ENCODE peak calls at places on chromosomes 7 and 10, in ten cellular contexts. One of them, this sample, is unnamed.

GRCh38 chr10:11014671-11015141 is 3.0 kb upstream of the CELF2 start:
- DNase-seq in stomach: no peak
- DNase-seq in prostate gland: no peak
- DNase-seq in NCI-H2081: no peak
- DNase-seq in M059J: no peak
- DNase-seq in HEK293T: no peak
- DNase-seq in activated naive CD8-positive, alpha-beta T cell treated with anti-CD3 and anti-CD28 coated beads for 36 hours: no peak
- DNase-seq in central memory CD4-positive, alpha-beta T cell: no peak
- DNase-seq in non-pigmented ciliary epithelial cell: no peak
- DNase-seq in kidney epithelial cell: no peak
- DNase-seq in this sample: no peak

GRCh38 chr10:76352300-76352699 is 920.9 kb downstream of the LRMDA start:
- DNase-seq in stomach: no peak
- DNase-seq in prostate gland: no peak
- DNase-seq in NCI-H2081: no peak
- DNase-seq in M059J: peak
- DNase-seq in HEK293T: no peak
- DNase-seq in activated naive CD8-positive, alpha-beta T cell treated with anti-CD3 and anti-CD28 coated beads for 36 hours: no peak
- DNase-seq in central memory CD4-positive, alpha-beta T cell: no peak
- DNase-seq in non-pigmented ciliary epithelial cell: peak
- DNase-seq in kidney epithelial cell: peak
- DNase-seq in this sample: no peak

GRCh38 chr7:108142180-108142579 is 12.0 kb upstream of the LAMB4 start:
- DNase-seq in stomach: no peak
- DNase-seq in prostate gland: no peak
- DNase-seq in NCI-H2081: no peak
- DNase-seq in M059J: no peak
- DNase-seq in HEK293T: no peak
- DNase-seq in activated naive CD8-positive, alpha-beta T cell treated with anti-CD3 and anti-CD28 coated beads for 36 hours: no peak
- DNase-seq in central memory CD4-positive, alpha-beta T cell: no peak
- DNase-seq in non-pigmented ciliary epithelial cell: no peak
- DNase-seq in kidney epithelial cell: no peak
- DNase-seq in this sample: no peak

GRCh38 chr7:116354546-116355422 is 144.4 kb downstream of the TES start:
- DNase-seq in stomach: peak
- DNase-seq in prostate gland: peak
- DNase-seq in NCI-H2081: no peak
- DNase-seq in M059J: peak
- DNase-seq in HEK293T: no peak
- DNase-seq in activated naive CD8-positive, alpha-beta T cell treated with anti-CD3 and anti-CD28 coated beads for 36 hours: no peak
- DNase-seq in central memory CD4-positive, alpha-beta T cell: no peak
- DNase-seq in non-pigmented ciliary epithelial cell: peak
- DNase-seq in kidney epithelial cell: peak
- DNase-seq in this sample: peak

GRCh38 chr7:149532654-149533053 is 35.0 kb upstream of the ZNF746 start:
- DNase-seq in stomach: no peak
- DNase-seq in prostate gland: no peak
- DNase-seq in NCI-H2081: no peak
- DNase-seq in M059J: no peak
- DNase-seq in HEK293T: no peak
- DNase-seq in activated naive CD8-positive, alpha-beta T cell treated with anti-CD3 and anti-CD28 coated beads for 36 hours: no peak
- DNase-seq in central memory CD4-positive, alpha-beta T cell: no peak
- DNase-seq in non-pigmented ciliary epithelial cell: no peak
- DNase-seq in kidney epithelial cell: no peak
- DNase-seq in this sample: no peak

GRCh38 chr10:62341419-62341818 is 32.8 kb upstream of the ZNF365 start:
- DNase-seq in stomach: no peak
- DNase-seq in prostate gland: no peak
- DNase-seq in NCI-H2081: no peak
- DNase-seq in M059J: no peak
- DNase-seq in HEK293T: no peak
- DNase-seq in activated naive CD8-positive, alpha-beta T cell treated with anti-CD3 and anti-CD28 coated beads for 36 hours: no peak
- DNase-seq in central memory CD4-positive, alpha-beta T cell: no peak
- DNase-seq in non-pigmented ciliary epithelial cell: no peak
- DNase-seq in kidney epithelial cell: no peak
- DNase-seq in this sample: no peak

GRCh38 chr10:49094707-49095106 is 20.6 kb downstream of the VSTM4 start:
- DNase-seq in stomach: no peak
- DNase-seq in prostate gland: no peak
- DNase-seq in NCI-H2081: no peak
- DNase-seq in M059J: no peak
- DNase-seq in HEK293T: no peak
- DNase-seq in activated naive CD8-positive, alpha-beta T cell treated with anti-CD3 and anti-CD28 coated beads for 36 hours: no peak
- DNase-seq in central memory CD4-positive, alpha-beta T cell: no peak
- DNase-seq in non-pigmented ciliary epithelial cell: no peak
- DNase-seq in kidney epithelial cell: no peak
- DNase-seq in this sample: no peak

GRCh38 chr7:37516610-37517108 is 68.0 kb upstream of the ELMO1 start:
- DNase-seq in stomach: no peak
- DNase-seq in prostate gland: no peak
- DNase-seq in NCI-H2081: no peak
- DNase-seq in M059J: no peak
- DNase-seq in HEK293T: no peak
- DNase-seq in activated naive CD8-positive, alpha-beta T cell treated with anti-CD3 and anti-CD28 coated beads for 36 hours: no peak
- DNase-seq in central memory CD4-positive, alpha-beta T cell: no peak
- DNase-seq in non-pigmented ciliary epithelial cell: no peak
- DNase-seq in kidney epithelial cell: no peak
- DNase-seq in this sample: peak

GRCh38 chr7:96311967-96312366 is 9.9 kb downstream of the SLC25A13 start:
- DNase-seq in stomach: peak
- DNase-seq in prostate gland: peak
- DNase-seq in NCI-H2081: no peak
- DNase-seq in M059J: no peak
- DNase-seq in HEK293T: no peak
- DNase-seq in activated naive CD8-positive, alpha-beta T cell treated with anti-CD3 and anti-CD28 coated beads for 36 hours: no peak
- DNase-seq in central memory CD4-positive, alpha-beta T cell: no peak
- DNase-seq in non-pigmented ciliary epithelial cell: no peak
- DNase-seq in kidney epithelial cell: no peak
- DNase-seq in this sample: no peak

GRCh38 chr7:27115161-27116018 is 12.9 kb upstream of the HOXA2 start:
- DNase-seq in stomach: no peak
- DNase-seq in prostate gland: peak
- DNase-seq in NCI-H2081: no peak
- DNase-seq in M059J: peak
- DNase-seq in HEK293T: no peak
- DNase-seq in activated naive CD8-positive, alpha-beta T cell treated with anti-CD3 and anti-CD28 coated beads for 36 hours: no peak
- DNase-seq in central memory CD4-positive, alpha-beta T cell: no peak
- DNase-seq in non-pigmented ciliary epithelial cell: no peak
- DNase-seq in kidney epithelial cell: peak
- DNase-seq in this sample: no peak

GRCh38 chr10:14670551-14671240 is 104.0 kb downstream of the FAM107B start:
- DNase-seq in stomach: no peak
- DNase-seq in prostate gland: no peak
- DNase-seq in NCI-H2081: no peak
- DNase-seq in M059J: no peak
- DNase-seq in HEK293T: no peak
- DNase-seq in activated naive CD8-positive, alpha-beta T cell treated with anti-CD3 and anti-CD28 coated beads for 36 hours: no peak
- DNase-seq in central memory CD4-positive, alpha-beta T cell: no peak
- DNase-seq in non-pigmented ciliary epithelial cell: no peak
- DNase-seq in kidney epithelial cell: no peak
- DNase-seq in this sample: no peak

GRCh38 chr7:23456093-23456492 is 14.2 kb downstream of the IGF2BP3 start:
- DNase-seq in stomach: no peak
- DNase-seq in prostate gland: no peak
- DNase-seq in NCI-H2081: no peak
- DNase-seq in M059J: no peak
- DNase-seq in HEK293T: no peak
- DNase-seq in activated naive CD8-positive, alpha-beta T cell treated with anti-CD3 and anti-CD28 coated beads for 36 hours: no peak
- DNase-seq in central memory CD4-positive, alpha-beta T cell: no peak
- DNase-seq in non-pigmented ciliary epithelial cell: no peak
- DNase-seq in kidney epithelial cell: no peak
- DNase-seq in this sample: no peak

GRCh38 chr7:107392811-107393210 is 77.0 kb upstream of the GPR22 start:
- DNase-seq in stomach: no peak
- DNase-seq in prostate gland: no peak
- DNase-seq in NCI-H2081: no peak
- DNase-seq in M059J: no peak
- DNase-seq in HEK293T: no peak
- DNase-seq in activated naive CD8-positive, alpha-beta T cell treated with anti-CD3 and anti-CD28 coated beads for 36 hours: no peak
- DNase-seq in central memory CD4-positive, alpha-beta T cell: no peak
- DNase-seq in non-pigmented ciliary epithelial cell: no peak
- DNase-seq in kidney epithelial cell: no peak
- DNase-seq in this sample: no peak

GRCh38 chr7:1947586-1948217 is 277.6 kb downstream of the ELFN1 start:
- DNase-seq in stomach: no peak
- DNase-seq in prostate gland: no peak
- DNase-seq in NCI-H2081: no peak
- DNase-seq in M059J: no peak
- DNase-seq in HEK293T: no peak
- DNase-seq in activated naive CD8-positive, alpha-beta T cell treated with anti-CD3 and anti-CD28 coated beads for 36 hours: no peak
- DNase-seq in central memory CD4-positive, alpha-beta T cell: no peak
- DNase-seq in non-pigmented ciliary epithelial cell: no peak
- DNase-seq in kidney epithelial cell: no peak
- DNase-seq in this sample: no peak

GRCh38 chr10:115093286-115093775 is at the start of gene ATRNL1:
- DNase-seq in stomach: no peak
- DNase-seq in prostate gland: no peak
- DNase-seq in NCI-H2081: peak
- DNase-seq in M059J: peak
- DNase-seq in HEK293T: peak
- DNase-seq in activated naive CD8-positive, alpha-beta T cell treated with anti-CD3 and anti-CD28 coated beads for 36 hours: peak
- DNase-seq in central memory CD4-positive, alpha-beta T cell: no peak
- DNase-seq in non-pigmented ciliary epithelial cell: no peak
- DNase-seq in kidney epithelial cell: no peak
- DNase-seq in this sample: peak

GRCh38 chr10:126844406-126844805 is 60.8 kb upstream of the DOCK1 start:
- DNase-seq in stomach: no peak
- DNase-seq in prostate gland: no peak
- DNase-seq in NCI-H2081: no peak
- DNase-seq in M059J: peak
- DNase-seq in HEK293T: no peak
- DNase-seq in activated naive CD8-positive, alpha-beta T cell treated with anti-CD3 and anti-CD28 coated beads for 36 hours: no peak
- DNase-seq in central memory CD4-positive, alpha-beta T cell: no peak
- DNase-seq in non-pigmented ciliary epithelial cell: no peak
- DNase-seq in kidney epithelial cell: peak
- DNase-seq in this sample: no peak

GRCh38 chr7:138303230-138304070 is 156.6 kb upstream of the TRIM24 start:
- DNase-seq in stomach: no peak
- DNase-seq in prostate gland: no peak
- DNase-seq in NCI-H2081: no peak
- DNase-seq in M059J: no peak
- DNase-seq in HEK293T: no peak
- DNase-seq in activated naive CD8-positive, alpha-beta T cell treated with anti-CD3 and anti-CD28 coated beads for 36 hours: no peak
- DNase-seq in central memory CD4-positive, alpha-beta T cell: no peak
- DNase-seq in non-pigmented ciliary epithelial cell: no peak
- DNase-seq in kidney epithelial cell: no peak
- DNase-seq in this sample: no peak

GRCh38 chr7:47000561-47000960 is 581.4 kb downstream of the TNS3 start:
- DNase-seq in stomach: no peak
- DNase-seq in prostate gland: no peak
- DNase-seq in NCI-H2081: no peak
- DNase-seq in M059J: peak
- DNase-seq in HEK293T: no peak
- DNase-seq in activated naive CD8-positive, alpha-beta T cell treated with anti-CD3 and anti-CD28 coated beads for 36 hours: no peak
- DNase-seq in central memory CD4-positive, alpha-beta T cell: no peak
- DNase-seq in non-pigmented ciliary epithelial cell: no peak
- DNase-seq in kidney epithelial cell: no peak
- DNase-seq in this sample: no peak

GRCh38 chr10:32131388-32131787 is 75.2 kb upstream of the KIF5B start:
- DNase-seq in stomach: no peak
- DNase-seq in prostate gland: no peak
- DNase-seq in NCI-H2081: no peak
- DNase-seq in M059J: no peak
- DNase-seq in HEK293T: no peak
- DNase-seq in activated naive CD8-positive, alpha-beta T cell treated with anti-CD3 and anti-CD28 coated beads for 36 hours: no peak
- DNase-seq in central memory CD4-positive, alpha-beta T cell: no peak
- DNase-seq in non-pigmented ciliary epithelial cell: no peak
- DNase-seq in kidney epithelial cell: no peak
- DNase-seq in this sample: no peak

GRCh38 chr10:56633876-56634452 is 272.9 kb upstream of the ZWINT start:
- DNase-seq in stomach: no peak
- DNase-seq in prostate gland: no peak
- DNase-seq in NCI-H2081: no peak
- DNase-seq in M059J: no peak
- DNase-seq in HEK293T: no peak
- DNase-seq in activated naive CD8-positive, alpha-beta T cell treated with anti-CD3 and anti-CD28 coated beads for 36 hours: no peak
- DNase-seq in central memory CD4-positive, alpha-beta T cell: no peak
- DNase-seq in non-pigmented ciliary epithelial cell: no peak
- DNase-seq in kidney epithelial cell: no peak
- DNase-seq in this sample: no peak

GRCh38 chr10:49082767-49083166 is 32.6 kb downstream of the VSTM4 start:
- DNase-seq in stomach: no peak
- DNase-seq in prostate gland: no peak
- DNase-seq in NCI-H2081: peak
- DNase-seq in M059J: no peak
- DNase-seq in HEK293T: no peak
- DNase-seq in activated naive CD8-positive, alpha-beta T cell treated with anti-CD3 and anti-CD28 coated beads for 36 hours: no peak
- DNase-seq in central memory CD4-positive, alpha-beta T cell: no peak
- DNase-seq in non-pigmented ciliary epithelial cell: no peak
- DNase-seq in kidney epithelial cell: no peak
- DNase-seq in this sample: no peak

GRCh38 chr7:46900312-46901263 is 681.3 kb downstream of the TNS3 start:
- DNase-seq in stomach: no peak
- DNase-seq in prostate gland: peak
- DNase-seq in NCI-H2081: no peak
- DNase-seq in M059J: peak
- DNase-seq in HEK293T: no peak
- DNase-seq in activated naive CD8-positive, alpha-beta T cell treated with anti-CD3 and anti-CD28 coated beads for 36 hours: no peak
- DNase-seq in central memory CD4-positive, alpha-beta T cell: no peak
- DNase-seq in non-pigmented ciliary epithelial cell: no peak
- DNase-seq in kidney epithelial cell: no peak
- DNase-seq in this sample: no peak

GRCh38 chr10:7773845-7774801 is 13.7 kb downstream of the KIN start:
- DNase-seq in stomach: peak
- DNase-seq in prostate gland: peak
- DNase-seq in NCI-H2081: peak
- DNase-seq in M059J: no peak
- DNase-seq in HEK293T: no peak
- DNase-seq in activated naive CD8-positive, alpha-beta T cell treated with anti-CD3 and anti-CD28 coated beads for 36 hours: no peak
- DNase-seq in central memory CD4-positive, alpha-beta T cell: no peak
- DNase-seq in non-pigmented ciliary epithelial cell: no peak
- DNase-seq in kidney epithelial cell: no peak
- DNase-seq in this sample: no peak

GRCh38 chr7:80428161-80429054 is 83.5 kb downstream of the GNAT3 start:
- DNase-seq in stomach: no peak
- DNase-seq in prostate gland: peak
- DNase-seq in NCI-H2081: peak
- DNase-seq in M059J: peak
- DNase-seq in HEK293T: peak
- DNase-seq in activated naive CD8-positive, alpha-beta T cell treated with anti-CD3 and anti-CD28 coated beads for 36 hours: no peak
- DNase-seq in central memory CD4-positive, alpha-beta T cell: no peak
- DNase-seq in non-pigmented ciliary epithelial cell: peak
- DNase-seq in kidney epithelial cell: peak
- DNase-seq in this sample: peak

GRCh38 chr7:48887500-48887899 is 36.8 kb upstream of the CDC14C start:
- DNase-seq in stomach: no peak
- DNase-seq in prostate gland: no peak
- DNase-seq in NCI-H2081: no peak
- DNase-seq in M059J: peak
- DNase-seq in HEK293T: no peak
- DNase-seq in activated naive CD8-positive, alpha-beta T cell treated with anti-CD3 and anti-CD28 coated beads for 36 hours: no peak
- DNase-seq in central memory CD4-positive, alpha-beta T cell: no peak
- DNase-seq in non-pigmented ciliary epithelial cell: no peak
- DNase-seq in kidney epithelial cell: peak
- DNase-seq in this sample: no peak

GRCh38 chr7:28921822-28922221 is 36.3 kb downstream of the TRIL start:
- DNase-seq in stomach: peak
- DNase-seq in prostate gland: peak
- DNase-seq in NCI-H2081: peak
- DNase-seq in M059J: peak
- DNase-seq in HEK293T: peak
- DNase-seq in activated naive CD8-positive, alpha-beta T cell treated with anti-CD3 and anti-CD28 coated beads for 36 hours: peak
- DNase-seq in central memory CD4-positive, alpha-beta T cell: peak
- DNase-seq in non-pigmented ciliary epithelial cell: peak
- DNase-seq in kidney epithelial cell: peak
- DNase-seq in this sample: peak

GRCh38 chr10:119496282-119496681 is 46.2 kb downstream of the RGS10 start:
- DNase-seq in stomach: no peak
- DNase-seq in prostate gland: no peak
- DNase-seq in NCI-H2081: no peak
- DNase-seq in M059J: peak
- DNase-seq in HEK293T: no peak
- DNase-seq in activated naive CD8-positive, alpha-beta T cell treated with anti-CD3 and anti-CD28 coated beads for 36 hours: peak
- DNase-seq in central memory CD4-positive, alpha-beta T cell: no peak
- DNase-seq in non-pigmented ciliary epithelial cell: no peak
- DNase-seq in kidney epithelial cell: no peak
- DNase-seq in this sample: no peak

GRCh38 chr10:5461914-5462840 is 37.2 kb downstream of the CALML5 start:
- DNase-seq in stomach: no peak
- DNase-seq in prostate gland: no peak
- DNase-seq in NCI-H2081: no peak
- DNase-seq in M059J: no peak
- DNase-seq in HEK293T: no peak
- DNase-seq in activated naive CD8-positive, alpha-beta T cell treated with anti-CD3 and anti-CD28 coated beads for 36 hours: no peak
- DNase-seq in central memory CD4-positive, alpha-beta T cell: no peak
- DNase-seq in non-pigmented ciliary epithelial cell: no peak
- DNase-seq in kidney epithelial cell: no peak
- DNase-seq in this sample: no peak

This sample was measured in testis.